ENCODE peak calls at places on chromosomes 5 and 9, in ten cellular contexts. M is adipocyte; F is Panc1; V is cardiac muscle cell; P is CD4-positive, CD25-positive, alpha-beta regulatory T cell; J is CD8-positive, alpha-beta memory T cell; H is transverse colon; U is gastrocnemius medialis; B is Peyer's patch; C is Caco-2. Y is an unnamed sample.

GRCh38 chr9:136484153-136485048 is 1.6 kb upstream of the SEC16A start:
- DNase-seq in M (no peak), F (no peak), V (no peak), P (peak; percentile 11), J (no peak), H (peak; percentile 37), U (peak; percentile 22), B (peak; percentile 67), C (peak; percentile 62), Y (no peak)

GRCh38 chr9:21788752-21789151 is 13.7 kb upstream of the MTAP start:
- DNase-seq in M (no peak), F (no peak), V (no peak), P (no peak), J (no peak), H (no peak), U (no peak), B (no peak), C (peak; percentile 48), Y (no peak)

GRCh38 chr5:40570408-40571129 is 109.1 kb upstream of the PTGER4 start:
- DNase-seq in M (peak; percentile 62), F (peak; percentile 78), V (peak; percentile 29), P (no peak), J (no peak), H (no peak), U (no peak), B (no peak), C (no peak), Y (no peak)

GRCh38 chr5:146082798-146083197 is 22.6 kb downstream of the PLAC8L1 start:
- DNase-seq in M (no peak), F (no peak), V (no peak), P (no peak), J (no peak), H (no peak), U (no peak), B (no peak), C (no peak), Y (no peak)

GRCh38 chr9:98121096-98121495 is 2.1 kb upstream of the TRIM14 start:
- DNase-seq in M (no peak), F (no peak), V (peak; percentile 12), P (no peak), J (no peak), H (peak; percentile 68), U (no peak), B (no peak), C (no peak), Y (peak; percentile 33)

GRCh38 chr5:115209279-115209678 is 39.6 kb upstream of the TRIM36 start:
- DNase-seq in M (no peak), F (no peak), V (peak; percentile 87), P (no peak), J (peak; percentile 48), H (peak; percentile 36), U (no peak), B (no peak), C (no peak), Y (no peak)

GRCh38 chr5:11310158-11310557 is 549.1 kb upstream of the DAP start:
- DNase-seq in M (no peak), F (no peak), V (no peak), P (no peak), J (no peak), H (no peak), U (no peak), B (no peak), C (no peak), Y (no peak)

GRCh38 chr9:109557481-109557880 is 59.4 kb upstream of the PTPN3 start:
- DNase-seq in M (no peak), F (no peak), V (no peak), P (no peak), J (no peak), H (no peak), U (no peak), B (no peak), C (no peak), Y (no peak)

GRCh38 chr5:171310334-171310815 is 1.3 kb downstream of the TLX3 start:
- DNase-seq in M (no peak), F (no peak), V (no peak), P (no peak), J (no peak), H (no peak), U (no peak), B (no peak), C (no peak), Y (no peak)

GRCh38 chr9:91391426-91392217 is 29.9 kb upstream of the AUH start:
- DNase-seq in M (no peak), F (no peak), V (no peak), P (no peak), J (no peak), H (no peak), U (no peak), B (no peak), C (no peak), Y (no peak)

GRCh38 chr5:36660397-36661049 is 54.1 kb downstream of the SLC1A3 start:
- DNase-seq in M (no peak), F (no peak), V (no peak), P (no peak), J (no peak), H (no peak), U (no peak), B (no peak), C (peak; percentile 52), Y (no peak)

GRCh38 chr5:124102491-124102890 is 590.5 kb downstream of the CSNK1G3 start:
- DNase-seq in M (peak; percentile 62), F (no peak), V (peak; percentile 8), P (no peak), J (no peak), H (no peak), U (no peak), B (no peak), C (no peak), Y (no peak)

GRCh38 chr5:172407861-172408260 is 46.5 kb downstream of the SH3PXD2B start:
- DNase-seq in M (peak; percentile 60), F (no peak), V (peak; percentile 32), P (no peak), J (no peak), H (no peak), U (no peak), B (no peak), C (no peak), Y (no peak)

GRCh38 chr9:92947268-92948031 is at the start of gene FGD3:
- DNase-seq in M (peak; percentile 29), F (no peak), V (peak; percentile 31), P (peak; percentile 38), J (peak; percentile 44), H (no peak), U (no peak), B (no peak), C (peak; percentile 45), Y (peak; percentile 64)

GRCh38 chr9:7216004-7216821 is 458.4 kb downstream of the KDM4C start:
- DNase-seq in M (no peak), F (no peak), V (peak; percentile 89), P (no peak), J (no peak), H (no peak), U (no peak), B (no peak), C (no peak), Y (no peak)

GRCh38 chr9:108634669-108635462 is 220.9 kb downstream of the ACTL7B start:
- DNase-seq in M (no peak), F (no peak), V (peak; percentile 12), P (no peak), J (no peak), H (no peak), U (no peak), B (no peak), C (no peak), Y (no peak)

GRCh38 chr9:115777610-115778009 is 376.0 kb upstream of the PAPPA start:
- DNase-seq in M (no peak), F (no peak), V (peak; percentile 44), P (no peak), J (no peak), H (no peak), U (no peak), B (no peak), C (no peak), Y (no peak)

GRCh38 chr5:84524491-84524890 is 139.8 kb upstream of the EDIL3 start:
- DNase-seq in M (no peak), F (no peak), V (peak; percentile 56), P (no peak), J (no peak), H (no peak), U (no peak), B (no peak), C (no peak), Y (no peak)

GRCh38 chr9:133276923-133277322 is 1.9 kb upstream of the ABO start:
- DNase-seq in M (no peak), F (no peak), V (no peak), P (no peak), J (no peak), H (peak; percentile 3), U (no peak), B (no peak), C (no peak), Y (no peak)
- H3K27me3 ChIP-seq in M (peaks cover 62% of the 10 kb centered on the region), F (no peaks in the 10 kb centered on the region), V (peaks cover 60% of the 10 kb centered on the region), P (peaks cover 11% of the 10 kb centered on the region), J (no peaks in the 10 kb centered on the region), H (peaks cover 18% of the 10 kb centered on the region), U (peaks cover 21% of the 10 kb centered on the region), B (no peaks in the 10 kb centered on the region), C (no peaks in the 10 kb centered on the region), Y (peaks cover 60% of the 10 kb centered on the region)

DNA sequence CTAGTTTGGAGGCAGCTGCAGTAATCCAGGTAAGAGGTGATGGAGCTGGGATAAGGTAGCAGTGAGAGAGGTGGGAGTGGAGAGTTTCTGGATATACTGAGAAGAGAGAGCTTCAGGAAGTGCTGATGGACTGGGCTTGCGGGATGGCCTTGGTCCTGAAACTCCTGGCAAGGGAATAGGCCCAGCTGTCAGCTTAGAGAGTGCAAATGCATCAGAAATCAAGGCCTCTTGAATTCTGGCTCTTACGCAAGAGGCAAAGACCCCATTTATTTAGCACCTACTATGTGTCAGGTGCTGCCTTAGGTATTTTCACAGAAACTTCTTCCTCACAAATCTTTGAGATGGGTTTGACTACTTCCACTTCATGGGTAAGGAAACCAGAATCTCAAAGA is 227.2 kb upstream of the MAP3K1 start:
- DNase-seq in M (no peak), F (no peak), V (no peak), P (no peak), J (no peak), H (no peak), U (no peak), B (no peak), C (no peak), Y (no peak)
- H3K4me3 ChIP-seq in M (no peak overlapping the region), F (no peak overlapping the region), V (no peak overlapping the region), P (peak overlapping the region; percentile 47), J (peak overlapping the region; percentile 24), H (no peak overlapping the region), U (no peak overlapping the region), B (no peak overlapping the region), C (no peak overlapping the region), Y (no peak overlapping the region)

DNA sequence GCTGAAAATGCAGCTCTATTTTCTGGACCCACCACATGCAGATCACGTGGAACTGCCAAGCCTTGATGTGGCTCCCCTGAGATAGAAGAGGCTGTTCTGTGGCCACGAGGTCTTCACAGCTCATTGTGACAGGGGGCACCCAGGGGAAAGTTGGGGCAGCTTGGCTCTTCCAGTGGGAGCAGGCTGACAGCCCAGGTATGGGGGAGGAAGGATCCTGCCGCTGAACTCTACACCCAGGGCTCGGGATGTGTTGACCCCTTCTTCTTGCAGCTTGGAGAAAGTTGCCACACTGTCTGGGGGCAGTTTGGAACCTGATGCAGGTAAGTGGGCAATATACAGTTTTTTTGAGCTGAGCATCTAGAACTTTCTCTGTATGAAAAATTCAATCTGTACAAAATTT is 133.6 kb upstream of the PITX1 start:
- DNase-seq in M (no peak), F (no peak), V (no peak), P (no peak), J (no peak), H (no peak), U (no peak), B (no peak), C (no peak), Y (no peak)
- H3K27me3 ChIP-seq in M (peaks cover 70% of the 10 kb centered on the region), F (peaks cover 23% of the 10 kb centered on the region), V (peaks cover 98% of the 10 kb centered on the region), P (peaks cover 2% of the 10 kb centered on the region), J (no peaks in the 10 kb centered on the region), H (peaks cover 16% of the 10 kb centered on the region), U (no peaks in the 10 kb centered on the region), B (no peaks in the 10 kb centered on the region), C (no peaks in the 10 kb centered on the region), Y (peaks cover 6% of the 10 kb centered on the region)

GRCh38 chr5:19369048-19369447 is 619.0 kb downstream of the CDH18 start:
- DNase-seq in M (no peak), F (no peak), V (no peak), P (no peak), J (no peak), H (no peak), U (no peak), B (no peak), C (no peak), Y (no peak)
- H3K4me3 ChIP-seq in M (no peak overlapping the region), F (no peak overlapping the region), V (no peak overlapping the region), P (no peak overlapping the region), J (no peak overlapping the region), H (no peak overlapping the region), U (no peak overlapping the region), B (no peak overlapping the region), C (no peak overlapping the region), Y (no peak overlapping the region)